ENCODE peak calls at places on chromosomes 3 and 15, in eight cellular contexts. One of them, this sample, is unnamed.
A peak's percentile ranks its signal among the peaks of the same experiment; 100 is the strongest.

GRCh38 chr3:179181021-179181472 is 32.9 kb downstream of the PIK3CA start:
- DNase-seq in fibroblast of pulmonary artery: peak; percentile 72
- DNase-seq in cardiac fibroblast: peak; percentile 89
- DNase-seq in astrocyte of the spinal cord: peak; percentile 86
- DNase-seq in GM12864: no peak
- DNase-seq in kidney epithelial cell: no peak
- DNase-seq in IMR-90: peak; percentile 63
- DNase-seq in upper lobe of left lung: no peak
- DNase-seq in this sample: peak; percentile 50

GRCh38 chr3:139935071-139935865 is at the start of gene CLSTN2:
- DNase-seq in fibroblast of pulmonary artery: peak; percentile 7
- DNase-seq in cardiac fibroblast: peak; percentile 25
- DNase-seq in astrocyte of the spinal cord: peak; percentile 35
- DNase-seq in GM12864: no peak
- DNase-seq in kidney epithelial cell: peak; percentile 23
- DNase-seq in IMR-90: no peak
- DNase-seq in upper lobe of left lung: peak; percentile 22
- DNase-seq in this sample: peak; percentile 40

GRCh38 chr15:35723852-35724251 is 177.9 kb upstream of the DPH6 start:
- DNase-seq in fibroblast of pulmonary artery: no peak
- DNase-seq in cardiac fibroblast: no peak
- DNase-seq in astrocyte of the spinal cord: no peak
- DNase-seq in GM12864: no peak
- DNase-seq in kidney epithelial cell: no peak
- DNase-seq in IMR-90: no peak
- DNase-seq in upper lobe of left lung: no peak
- DNase-seq in this sample: no peak

GRCh38 chr15:42065008-42065407 is 29.4 kb downstream of the PLA2G4D start:
- DNase-seq in fibroblast of pulmonary artery: no peak
- DNase-seq in cardiac fibroblast: no peak
- DNase-seq in astrocyte of the spinal cord: no peak
- DNase-seq in GM12864: no peak
- DNase-seq in kidney epithelial cell: no peak
- DNase-seq in IMR-90: no peak
- DNase-seq in upper lobe of left lung: no peak
- DNase-seq in this sample: peak; percentile 41

GRCh38 chr15:31297221-31297879 is 29.3 kb upstream of the KLF13 start:
- DNase-seq in fibroblast of pulmonary artery: no peak
- DNase-seq in cardiac fibroblast: no peak
- DNase-seq in astrocyte of the spinal cord: no peak
- DNase-seq in GM12864: no peak
- DNase-seq in kidney epithelial cell: no peak
- DNase-seq in IMR-90: no peak
- DNase-seq in upper lobe of left lung: no peak
- DNase-seq in this sample: no peak

GRCh38 chr3:190504354-190505125 is 9.3 kb upstream of the IL1RAP start:
- DNase-seq in fibroblast of pulmonary artery: peak; percentile 36
- DNase-seq in cardiac fibroblast: no peak
- DNase-seq in astrocyte of the spinal cord: no peak
- DNase-seq in GM12864: no peak
- DNase-seq in kidney epithelial cell: no peak
- DNase-seq in IMR-90: peak; percentile 27
- DNase-seq in upper lobe of left lung: no peak
- DNase-seq in this sample: no peak

GRCh38 chr3:168249048-168249538 is 153.4 kb upstream of the GOLIM4 start:
- DNase-seq in fibroblast of pulmonary artery: peak; percentile 23
- DNase-seq in cardiac fibroblast: no peak
- DNase-seq in astrocyte of the spinal cord: peak; percentile 35
- DNase-seq in GM12864: no peak
- DNase-seq in kidney epithelial cell: no peak
- DNase-seq in IMR-90: peak; percentile 17
- DNase-seq in upper lobe of left lung: no peak
- DNase-seq in this sample: peak; percentile 64

GRCh38 chr3:146550743-146551510 is 6.5 kb upstream of the PLSCR1 start:
- DNase-seq in fibroblast of pulmonary artery: peak; percentile 87
- DNase-seq in cardiac fibroblast: peak; percentile 91
- DNase-seq in astrocyte of the spinal cord: peak; percentile 87
- DNase-seq in GM12864: no peak
- DNase-seq in kidney epithelial cell: peak; percentile 63
- DNase-seq in IMR-90: peak; percentile 96
- DNase-seq in upper lobe of left lung: peak; percentile 56
- DNase-seq in this sample: peak; percentile 61

GRCh38 chr3:194422188-194422587 is 23.1 kb upstream of the GP5 start:
- DNase-seq in fibroblast of pulmonary artery: no peak
- DNase-seq in cardiac fibroblast: peak; percentile 59
- DNase-seq in astrocyte of the spinal cord: peak; percentile 18
- DNase-seq in GM12864: no peak
- DNase-seq in kidney epithelial cell: no peak
- DNase-seq in IMR-90: peak; percentile 87
- DNase-seq in upper lobe of left lung: no peak
- DNase-seq in this sample: no peak

GRCh38 chr15:68314563-68314962 is 37.0 kb downstream of the FEM1B start:
- DNase-seq in fibroblast of pulmonary artery: no peak
- DNase-seq in cardiac fibroblast: no peak
- DNase-seq in astrocyte of the spinal cord: no peak
- DNase-seq in GM12864: no peak
- DNase-seq in kidney epithelial cell: no peak
- DNase-seq in IMR-90: peak; percentile 56
- DNase-seq in upper lobe of left lung: peak; percentile 8
- DNase-seq in this sample: no peak

GRCh38 chr3:123361019-123361418 is 87.9 kb downstream of the ADCY5 start:
- DNase-seq in fibroblast of pulmonary artery: no peak
- DNase-seq in cardiac fibroblast: no peak
- DNase-seq in astrocyte of the spinal cord: no peak
- DNase-seq in GM12864: no peak
- DNase-seq in kidney epithelial cell: no peak
- DNase-seq in IMR-90: no peak
- DNase-seq in upper lobe of left lung: no peak
- DNase-seq in this sample: no peak

GRCh38 chr15:80967451-80967850 is 22.2 kb downstream of the MESD start:
- DNase-seq in fibroblast of pulmonary artery: peak; percentile 79
- DNase-seq in cardiac fibroblast: peak; percentile 62
- DNase-seq in astrocyte of the spinal cord: peak; percentile 70
- DNase-seq in GM12864: no peak
- DNase-seq in kidney epithelial cell: no peak
- DNase-seq in IMR-90: peak; percentile 76
- DNase-seq in upper lobe of left lung: no peak
- DNase-seq in this sample: no peak

GRCh38 chr15:67762610-67763368 is 62.5 kb upstream of the SKOR1 start:
- DNase-seq in fibroblast of pulmonary artery: no peak
- DNase-seq in cardiac fibroblast: no peak
- DNase-seq in astrocyte of the spinal cord: no peak
- DNase-seq in GM12864: peak; percentile 64
- DNase-seq in kidney epithelial cell: peak; percentile 18
- DNase-seq in IMR-90: peak; percentile 34
- DNase-seq in upper lobe of left lung: no peak
- DNase-seq in this sample: peak; percentile 88

GRCh38 chr15:82545002-82545401 is 4.7 kb upstream of the RPS17 start:
- DNase-seq in fibroblast of pulmonary artery: no peak
- DNase-seq in cardiac fibroblast: no peak
- DNase-seq in astrocyte of the spinal cord: no peak
- DNase-seq in GM12864: no peak
- DNase-seq in kidney epithelial cell: no peak
- DNase-seq in IMR-90: no peak
- DNase-seq in upper lobe of left lung: no peak
- DNase-seq in this sample: no peak

GRCh38 chr3:23004971-23005370 is 198.2 kb upstream of the UBE2E2 start:
- DNase-seq in fibroblast of pulmonary artery: peak; percentile 84
- DNase-seq in cardiac fibroblast: peak; percentile 92
- DNase-seq in astrocyte of the spinal cord: peak; percentile 79
- DNase-seq in GM12864: no peak
- DNase-seq in kidney epithelial cell: peak; percentile 81
- DNase-seq in IMR-90: peak; percentile 89
- DNase-seq in upper lobe of left lung: no peak
- DNase-seq in this sample: no peak

GRCh38 chr15:44298878-44299277 is 10.4 kb downstream of the GOLM2 start:
- DNase-seq in fibroblast of pulmonary artery: no peak
- DNase-seq in cardiac fibroblast: peak; percentile 18
- DNase-seq in astrocyte of the spinal cord: no peak
- DNase-seq in GM12864: no peak
- DNase-seq in kidney epithelial cell: no peak
- DNase-seq in IMR-90: no peak
- DNase-seq in upper lobe of left lung: no peak
- DNase-seq in this sample: no peak

GRCh38 chr3:145088917-145089316 is 1072.1 kb downstream of the PLOD2 start:
- DNase-seq in fibroblast of pulmonary artery: no peak
- DNase-seq in cardiac fibroblast: no peak
- DNase-seq in astrocyte of the spinal cord: no peak
- DNase-seq in GM12864: no peak
- DNase-seq in kidney epithelial cell: no peak
- DNase-seq in IMR-90: no peak
- DNase-seq in upper lobe of left lung: no peak
- DNase-seq in this sample: peak; percentile 32

GRCh38 chr3:145089337-145089736 is 1071.6 kb downstream of the PLOD2 start:
- DNase-seq in fibroblast of pulmonary artery: no peak
- DNase-seq in cardiac fibroblast: no peak
- DNase-seq in astrocyte of the spinal cord: no peak
- DNase-seq in GM12864: no peak
- DNase-seq in kidney epithelial cell: no peak
- DNase-seq in IMR-90: no peak
- DNase-seq in upper lobe of left lung: no peak
- DNase-seq in this sample: no peak

GRCh38 chr3:145087038-145087437 is 1073.9 kb downstream of the PLOD2 start:
- DNase-seq in fibroblast of pulmonary artery: no peak
- DNase-seq in cardiac fibroblast: no peak
- DNase-seq in astrocyte of the spinal cord: no peak
- DNase-seq in GM12864: no peak
- DNase-seq in kidney epithelial cell: no peak
- DNase-seq in IMR-90: no peak
- DNase-seq in upper lobe of left lung: no peak
- DNase-seq in this sample: no peak
- TF ChIP-seq CTCF in fibroblast of pulmonary artery: no peak
- TF ChIP-seq CTCF in cardiac fibroblast: no peak
- TF ChIP-seq CTCF in astrocyte of the spinal cord: no peak
- TF ChIP-seq CTCF in GM12864: no peak
- TF ChIP-seq CTCF in kidney epithelial cell: no peak
- TF ChIP-seq CTCF in IMR-90: no peak
- TF ChIP-seq CTCF in upper lobe of left lung: no peak
- TF ChIP-seq CTCF in this sample: no peak

DNA sequence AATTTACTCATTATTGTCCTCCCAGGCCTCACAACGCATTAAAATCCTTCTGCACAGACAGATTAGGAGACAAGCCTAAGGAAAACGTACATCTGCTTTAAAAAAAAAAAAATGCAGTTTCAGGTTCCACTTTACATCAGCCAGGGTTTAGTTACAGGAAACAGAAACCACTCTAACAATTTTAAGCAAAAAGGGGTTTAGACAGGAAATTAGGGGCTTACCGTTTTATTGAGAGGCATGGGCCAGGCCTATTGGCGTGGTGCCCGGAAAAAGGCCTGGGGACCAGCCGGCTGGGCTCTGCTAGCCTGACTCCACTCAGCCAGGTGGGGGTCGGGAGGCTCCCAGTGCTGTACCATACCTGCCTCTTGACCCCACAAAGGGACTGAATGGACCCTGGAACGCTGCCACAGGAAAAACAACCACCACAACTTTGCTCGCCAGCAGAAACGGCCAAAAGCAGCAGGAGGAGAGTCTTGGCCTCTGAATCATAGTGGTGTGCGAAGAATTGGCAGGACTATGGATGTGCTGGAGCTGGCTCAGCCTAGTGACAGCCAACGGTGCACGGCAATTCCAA is 124.3 kb downstream of the CHSY1 start:
- DNase-seq in fibroblast of pulmonary artery: peak; percentile 96
- DNase-seq in cardiac fibroblast: peak; percentile 97
- DNase-seq in astrocyte of the spinal cord: peak; percentile 99
- DNase-seq in GM12864: peak; percentile 71
- DNase-seq in kidney epithelial cell: no peak
- DNase-seq in IMR-90: peak; percentile 98
- DNase-seq in upper lobe of left lung: peak; percentile 33
- DNase-seq in this sample: peak; percentile 87
- H3K4me3 ChIP-seq in fibroblast of pulmonary artery: peak overlapping the region; percentile 6
- H3K4me3 ChIP-seq in cardiac fibroblast: peak overlapping the region; percentile 15
- H3K4me3 ChIP-seq in astrocyte of the spinal cord: no peak overlapping the region
- H3K4me3 ChIP-seq in GM12864: no peak overlapping the region
- H3K4me3 ChIP-seq in kidney epithelial cell: no peak overlapping the region
- H3K4me3 ChIP-seq in IMR-90: no peak overlapping the region
- H3K4me3 ChIP-seq in upper lobe of left lung: no peak overlapping the region
- H3K4me3 ChIP-seq in this sample: peak overlapping the region; percentile 28

GRCh38 chr3:68256635-68257034 is 602.2 kb upstream of the SUCLG2 start:
- DNase-seq in fibroblast of pulmonary artery: no peak
- DNase-seq in cardiac fibroblast: no peak
- DNase-seq in astrocyte of the spinal cord: no peak
- DNase-seq in GM12864: no peak
- DNase-seq in kidney epithelial cell: no peak
- DNase-seq in IMR-90: no peak
- DNase-seq in upper lobe of left lung: no peak
- DNase-seq in this sample: peak; percentile 7
- TF ChIP-seq CTCF in fibroblast of pulmonary artery: no peak
- TF ChIP-seq CTCF in cardiac fibroblast: no peak
- TF ChIP-seq CTCF in astrocyte of the spinal cord: no peak
- TF ChIP-seq CTCF in GM12864: peak; percentile 47
- TF ChIP-seq CTCF in kidney epithelial cell: peak; percentile 50
- TF ChIP-seq CTCF in IMR-90: no peak
- TF ChIP-seq CTCF in upper lobe of left lung: no peak
- TF ChIP-seq CTCF in this sample: peak; percentile 36

GRCh38 chr3:102059145-102059943 is 210.0 kb downstream of the NFKBIZ start:
- DNase-seq in fibroblast of pulmonary artery: no peak
- DNase-seq in cardiac fibroblast: no peak
- DNase-seq in astrocyte of the spinal cord: no peak
- DNase-seq in GM12864: peak; percentile 74
- DNase-seq in kidney epithelial cell: no peak
- DNase-seq in IMR-90: no peak
- DNase-seq in upper lobe of left lung: no peak
- DNase-seq in this sample: peak; percentile 85

GRCh38 chr3:102054543-102054942 is 205.2 kb downstream of the NFKBIZ start:
- DNase-seq in fibroblast of pulmonary artery: no peak
- DNase-seq in cardiac fibroblast: no peak
- DNase-seq in astrocyte of the spinal cord: no peak
- DNase-seq in GM12864: no peak
- DNase-seq in kidney epithelial cell: no peak
- DNase-seq in IMR-90: no peak
- DNase-seq in upper lobe of left lung: no peak
- DNase-seq in this sample: no peak

GRCh38 chr3:102057781-102058421 is 208.6 kb downstream of the NFKBIZ start:
- DNase-seq in fibroblast of pulmonary artery: no peak
- DNase-seq in cardiac fibroblast: no peak
- DNase-seq in astrocyte of the spinal cord: no peak
- DNase-seq in GM12864: peak; percentile 93
- DNase-seq in kidney epithelial cell: no peak
- DNase-seq in IMR-90: no peak
- DNase-seq in upper lobe of left lung: no peak
- DNase-seq in this sample: peak; percentile 91

DNA sequence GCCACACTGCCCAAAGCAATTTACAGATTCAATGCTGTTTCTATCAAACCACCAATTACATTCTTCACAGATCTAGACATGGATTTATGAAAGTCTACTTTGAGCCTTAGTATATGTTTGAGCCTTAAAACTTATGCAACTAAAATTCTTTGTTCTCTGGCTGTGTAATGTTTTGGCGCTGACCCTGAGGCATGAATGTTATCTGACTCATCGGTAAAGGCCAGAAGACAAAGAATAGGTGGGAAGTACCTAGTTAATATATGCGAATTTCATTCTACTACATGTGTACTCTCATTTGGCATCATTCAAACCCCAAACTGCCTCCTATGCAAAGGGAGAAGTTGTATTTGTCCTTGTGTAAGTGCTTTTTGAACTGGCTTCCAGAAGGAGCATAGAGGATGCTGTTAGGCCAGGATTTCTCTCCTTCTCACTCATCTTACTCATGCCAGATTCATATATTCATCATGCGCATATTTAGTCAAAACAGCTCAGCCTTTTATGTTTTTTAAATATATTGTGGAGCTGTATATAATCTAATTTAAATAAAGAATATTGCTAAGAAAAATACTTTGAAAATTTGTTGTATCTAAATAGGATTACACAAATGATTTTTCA is 204.2 kb downstream of the NFKBIZ start:
- DNase-seq in fibroblast of pulmonary artery: peak; percentile 65
- DNase-seq in cardiac fibroblast: peak; percentile 89
- DNase-seq in astrocyte of the spinal cord: peak; percentile 74
- DNase-seq in GM12864: no peak
- DNase-seq in kidney epithelial cell: no peak
- DNase-seq in IMR-90: peak; percentile 62
- DNase-seq in upper lobe of left lung: no peak
- DNase-seq in this sample: peak; percentile 31
- H3K4me3 ChIP-seq in fibroblast of pulmonary artery: no peak overlapping the region
- H3K4me3 ChIP-seq in cardiac fibroblast: no peak overlapping the region
- H3K4me3 ChIP-seq in astrocyte of the spinal cord: no peak overlapping the region
- H3K4me3 ChIP-seq in GM12864: no peak overlapping the region
- H3K4me3 ChIP-seq in kidney epithelial cell: no peak overlapping the region
- H3K4me3 ChIP-seq in IMR-90: no peak overlapping the region
- H3K4me3 ChIP-seq in upper lobe of left lung: no peak overlapping the region
- H3K4me3 ChIP-seq in this sample: no peak overlapping the region

This sample was measured in GM12865.